ENCODE peak calls at places on chromosome 16, in nine cellular contexts. C is Peyer's patch; V is A549; F is heart right ventricle; T is mesenchymal stem cell; S is IMR-90; A is CD8-positive, alpha-beta T cell; L is hepatocyte; Y is body of pancreas. W is an unnamed sample.

GRCh38 chr16:50268352-50268751 is 2.0 kb downstream of the ADCY7 start:
- DNase-seq in V (no peak), Y (no peak), A (no peak), C (no peak), F (no peak), T (no peak), L (no peak), S (no peak), W (no peak)

GRCh38 chr16:48879173-48879926 is 269.4 kb upstream of the N4BP1 start:
- DNase-seq in F (no peak), Y (no peak), T (no peak), C (no peak), S (no peak), L (no peak), A (no peak), V (no peak), W (no peak)

GRCh38 chr16:12881771-12882170 is 19.6 kb upstream of the SHISA9 start:
- DNase-seq in Y (no peak), T (no peak), L (no peak), A (no peak), V (no peak), C (no peak), S (no peak), F (no peak), W (no peak)

GRCh38 chr16:54027126-54027922 is 259.3 kb downstream of the IRX3 start:
- DNase-seq in V (no peak), L (no peak), A (no peak), S (peak; percentile 83), C (no peak), Y (no peak), T (peak; percentile 36), F (no peak), W (no peak)

GRCh38 chr16:12664334-12664733 is 139.4 kb downstream of the CPPED1 start:
- DNase-seq in L (no peak), C (no peak), F (no peak), V (no peak), A (no peak), S (no peak), T (no peak), Y (no peak), W (no peak)

GRCh38 chr16:54313789-54314188 is 27.2 kb upstream of the IRX3 start:
- DNase-seq in L (no peak), Y (no peak), A (no peak), C (no peak), V (no peak), F (no peak), T (no peak), S (no peak), W (no peak)

GRCh38 chr16:14303182-14303618 is 232.1 kb downstream of the MRTFB start:
- DNase-seq in C (no peak), V (no peak), T (peak; percentile 45), L (no peak), A (no peak), Y (peak; percentile 26), S (peak; percentile 36), F (no peak), W (no peak)

GRCh38 chr16:49775581-49775980 is 80.3 kb downstream of the ZNF423 start:
- DNase-seq in V (no peak), L (no peak), S (no peak), C (no peak), A (no peak), T (no peak), F (no peak), Y (no peak), W (no peak)

GRCh38 chr16:66923247-66923851 is 2.0 kb downstream of the RRAD start:
- DNase-seq in A (no peak), L (no peak), S (peak; percentile 47), F (peak; percentile 78), C (no peak), T (no peak), Y (peak; percentile 27), V (no peak), W (no peak)

GRCh38 chr16:84418056-84418849 is 49.9 kb downstream of the ATP2C2 start:
- DNase-seq in C (no peak), L (no peak), S (no peak), T (no peak), Y (no peak), V (no peak), F (no peak), A (no peak), W (no peak)

GRCh38 chr16:71855937-71856662 is 10.3 kb downstream of the ATXN1L start:
- DNase-seq in T (no peak), A (peak; percentile 11), L (no peak), F (no peak), C (no peak), Y (no peak), V (no peak), S (no peak), W (no peak)

GRCh38 chr16:3138342-3138741 is 3.5 kb downstream of the ZNF213 start:
- DNase-seq in S (no peak), L (no peak), F (no peak), V (no peak), A (no peak), C (no peak), T (no peak), Y (no peak), W (no peak)

GRCh38 chr16:22300427-22301071 is 3.3 kb downstream of the POLR3E start:
- DNase-seq in A (peak; percentile 23), S (peak; percentile 62), Y (peak; percentile 78), T (peak; percentile 69), F (peak; percentile 49), V (peak; percentile 76), L (peak; percentile 70), C (peak; percentile 80), W (peak; percentile 39)

GRCh38 chr16:65202461-65202860 is 80.6 kb upstream of the CDH11 start:
- DNase-seq in F (no peak), C (no peak), T (peak; percentile 43), S (peak; percentile 79), L (no peak), V (no peak), A (no peak), Y (no peak), W (no peak)

GRCh38 chr16:65068151-65068740 is 53.6 kb downstream of the CDH11 start:
- DNase-seq in F (no peak), Y (no peak), S (peak; percentile 78), L (no peak), A (no peak), V (no peak), C (no peak), T (peak; percentile 83), W (no peak)

GRCh38 chr16:560701-561412 is 663 bp downstream of the PRR35 start:
- DNase-seq in A (no peak), Y (no peak), T (no peak), S (no peak), F (no peak), V (no peak), L (no peak), C (no peak), W (no peak)

GRCh38 chr16:424623-425081 is 797 bp upstream of the RAB11FIP3 start:
- DNase-seq in S (no peak), A (no peak), Y (peak; percentile 26), L (no peak), V (no peak), C (peak; percentile 66), F (peak; percentile 30), T (peak; percentile 51), W (no peak)

GRCh38 chr16:67055712-67056487 is 27.0 kb downstream of the CBFB start:
- DNase-seq in S (peak; percentile 99), V (peak; percentile 36), C (no peak), T (peak; percentile 98), F (no peak), L (peak; percentile 71), Y (no peak), A (no peak), W (no peak)

GRCh38 chr16:27464663-27465482 is 62.9 kb downstream of the IL21R start:
- DNase-seq in T (no peak), C (no peak), V (no peak), S (no peak), F (no peak), Y (no peak), A (no peak), L (no peak), W (no peak)

GRCh38 chr16:86683441-86684194 is 105.3 kb downstream of the FOXL1 start:
- DNase-seq in V (no peak), S (no peak), Y (no peak), A (no peak), L (no peak), C (no peak), T (no peak), F (no peak), W (no peak)
- H3K4me3 ChIP-seq in V (no peak overlapping the region), S (no peak overlapping the region), Y (no peak overlapping the region), A (no peak overlapping the region), L (no peak overlapping the region), C (no peak overlapping the region), T (no peak overlapping the region), F (no peak overlapping the region), W (no peak overlapping the region)

GRCh38 chr16:23640669-23640958 is 496 bp downstream of the PALB2 start:
- DNase-seq in F (no peak), C (no peak), T (no peak), L (no peak), V (peak; percentile 34), A (no peak), Y (no peak), S (no peak), W (no peak)
- H3K27ac ChIP-seq in F (peak overlapping the region; percentile 76), C (peak overlapping the region; percentile 75), T (peak overlapping the region; percentile 31), L (peak overlapping the region; percentile 91), V (peak overlapping the region; percentile 79), A (peak overlapping the region; percentile 90), Y (no peak overlapping the region), S (peak overlapping the region; percentile 55), W (peak overlapping the region; percentile 83)

DNA sequence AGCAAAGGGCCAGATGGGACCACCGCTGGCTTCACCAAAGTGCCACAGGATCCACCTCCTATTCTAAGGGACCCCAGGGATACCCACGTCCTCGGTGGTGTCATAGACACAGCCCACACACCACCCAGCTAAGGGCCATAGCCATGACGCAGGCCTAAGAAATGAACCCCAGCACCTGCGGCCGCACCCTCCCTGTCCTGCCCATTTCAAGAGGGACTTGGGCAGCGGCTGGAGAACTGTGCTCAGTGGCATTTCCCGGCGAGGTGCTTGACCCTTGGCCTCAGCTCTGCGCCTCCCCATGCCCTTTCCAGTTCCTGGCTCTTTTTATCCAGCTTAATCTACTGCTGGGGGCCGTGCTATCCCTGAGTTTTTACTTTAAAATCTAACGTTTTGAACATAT is 27.3 kb downstream of the ZNF778 start:
- DNase-seq in Y (no peak), S (no peak), C (no peak), F (no peak), A (no peak), V (no peak), L (no peak), T (no peak), W (no peak)
- H3K4me1 ChIP-seq in Y (peaks cover 26% of the 10 kb centered on the region), S (peaks cover 6% of the 10 kb centered on the region), C (peaks cover 12% of the 10 kb centered on the region), F (no peaks in the 10 kb centered on the region), A (peaks cover 20% of the 10 kb centered on the region), V (no peaks in the 10 kb centered on the region), L (peaks cover 6% of the 10 kb centered on the region), T (peaks cover 18% of the 10 kb centered on the region), W (peaks cover 19% of the 10 kb centered on the region)

DNA sequence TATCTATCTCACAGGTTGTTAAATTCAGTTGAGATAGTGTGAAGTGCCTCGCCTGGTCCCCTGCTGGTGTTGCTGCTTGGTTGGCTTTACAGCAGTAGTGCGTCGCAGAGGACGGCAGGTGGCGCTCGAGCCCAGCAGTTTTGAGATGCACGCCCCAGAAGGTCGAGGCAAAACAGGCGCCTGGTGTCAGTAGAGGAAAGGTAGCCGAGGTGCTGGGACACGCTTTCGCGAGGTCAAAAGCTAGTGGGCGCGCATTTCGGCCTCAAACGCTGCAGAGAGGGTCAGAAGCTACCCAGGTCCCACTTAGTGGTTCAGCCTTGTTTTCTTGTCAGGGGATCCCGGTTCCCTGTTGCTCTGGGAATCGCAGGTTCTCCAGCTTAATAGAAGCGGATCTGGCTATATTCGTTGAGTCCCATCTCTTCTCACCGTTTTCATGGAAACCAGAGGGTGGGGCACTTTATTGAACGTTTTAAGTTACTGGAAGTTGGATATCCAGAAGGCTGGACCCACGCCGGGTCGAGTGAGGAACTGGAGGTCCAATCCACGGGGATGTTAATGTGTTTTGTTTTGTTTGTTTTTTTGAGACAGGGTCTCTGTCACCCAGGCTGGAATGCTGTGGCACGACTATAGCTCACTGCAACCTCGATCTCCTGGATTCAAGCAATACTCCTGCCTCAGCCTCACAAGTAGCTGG is 10.3 kb upstream of the ZFP90 start:
- DNase-seq in A (peak; percentile 84), Y (peak; percentile 90), S (peak; percentile 64), C (peak; percentile 92), L (peak; percentile 92), T (peak; percentile 71), V (peak; percentile 90), F (peak; percentile 80), W (peak; percentile 90)
- H3K4me3 ChIP-seq in A (no peak overlapping the region), Y (no peak overlapping the region), S (no peak overlapping the region), C (no peak overlapping the region), L (no peak overlapping the region), T (no peak overlapping the region), V (peak overlapping the region; percentile 14), F (no peak overlapping the region), W (no peak overlapping the region)